ENCODE peak calls at places on chromosomes 12 and 14, in seven cellular contexts. One of them, this sample, is unnamed.

GRCh38 chr12:47717046-47717442 is 8.2 kb downstream of the ENDOU start:
- DNase-seq in iris pigment epithelial cell: no peak
- DNase-seq in activated CD4-positive, alpha-beta T cell treated with anti-CD3 and anti-CD28 coated beads for 48 hours: no peak
- DNase-seq in NCI-H1092 treated with DMSO at 0.1 percent for 48 hours: no peak
- DNase-seq in activated naive CD4-positive, alpha-beta T cell: no peak
- DNase-seq in fibroblast of gingiva: no peak
- DNase-seq in uterus: peak; percentile 27
- DNase-seq in this sample: no peak

GRCh38 chr12:22627351-22627750 is 2.4 kb downstream of the ETNK1 start:
- DNase-seq in iris pigment epithelial cell: no peak
- DNase-seq in activated CD4-positive, alpha-beta T cell treated with anti-CD3 and anti-CD28 coated beads for 48 hours: no peak
- DNase-seq in NCI-H1092 treated with DMSO at 0.1 percent for 48 hours: no peak
- DNase-seq in activated naive CD4-positive, alpha-beta T cell: no peak
- DNase-seq in fibroblast of gingiva: no peak
- DNase-seq in uterus: no peak
- DNase-seq in this sample: no peak

GRCh38 chr12:121365416-121366062 is 13.3 kb upstream of the ANAPC5 start:
- DNase-seq in iris pigment epithelial cell: peak; percentile 8
- DNase-seq in activated CD4-positive, alpha-beta T cell treated with anti-CD3 and anti-CD28 coated beads for 48 hours: no peak
- DNase-seq in NCI-H1092 treated with DMSO at 0.1 percent for 48 hours: no peak
- DNase-seq in activated naive CD4-positive, alpha-beta T cell: no peak
- DNase-seq in fibroblast of gingiva: peak; percentile 6
- DNase-seq in uterus: no peak
- DNase-seq in this sample: no peak

GRCh38 chr12:26114720-26115406 is 10.0 kb downstream of the BHLHE41 start:
- DNase-seq in iris pigment epithelial cell: no peak
- DNase-seq in activated CD4-positive, alpha-beta T cell treated with anti-CD3 and anti-CD28 coated beads for 48 hours: no peak
- DNase-seq in NCI-H1092 treated with DMSO at 0.1 percent for 48 hours: no peak
- DNase-seq in activated naive CD4-positive, alpha-beta T cell: no peak
- DNase-seq in fibroblast of gingiva: peak; percentile 13
- DNase-seq in uterus: no peak
- DNase-seq in this sample: no peak

GRCh38 chr14:76762617-76763361 is 1.5 kb downstream of the VASH1 start:
- DNase-seq in iris pigment epithelial cell: no peak
- DNase-seq in activated CD4-positive, alpha-beta T cell treated with anti-CD3 and anti-CD28 coated beads for 48 hours: no peak
- DNase-seq in NCI-H1092 treated with DMSO at 0.1 percent for 48 hours: no peak
- DNase-seq in activated naive CD4-positive, alpha-beta T cell: no peak
- DNase-seq in fibroblast of gingiva: no peak
- DNase-seq in uterus: no peak
- DNase-seq in this sample: no peak

GRCh38 chr12:25971675-25972035 is 13.2 kb downstream of the RASSF8 start:
- DNase-seq in iris pigment epithelial cell: no peak
- DNase-seq in activated CD4-positive, alpha-beta T cell treated with anti-CD3 and anti-CD28 coated beads for 48 hours: no peak
- DNase-seq in NCI-H1092 treated with DMSO at 0.1 percent for 48 hours: no peak
- DNase-seq in activated naive CD4-positive, alpha-beta T cell: no peak
- DNase-seq in fibroblast of gingiva: peak; percentile 27
- DNase-seq in uterus: no peak
- DNase-seq in this sample: no peak

GRCh38 chr14:72745991-72746980 is 147.6 kb downstream of the DPF3 start:
- DNase-seq in iris pigment epithelial cell: peak; percentile 75
- DNase-seq in activated CD4-positive, alpha-beta T cell treated with anti-CD3 and anti-CD28 coated beads for 48 hours: no peak
- DNase-seq in NCI-H1092 treated with DMSO at 0.1 percent for 48 hours: no peak
- DNase-seq in activated naive CD4-positive, alpha-beta T cell: no peak
- DNase-seq in fibroblast of gingiva: peak; percentile 89
- DNase-seq in uterus: no peak
- DNase-seq in this sample: no peak

GRCh38 chr12:131386167-131386521 is 324.7 kb upstream of the SFSWAP start:
- DNase-seq in iris pigment epithelial cell: no peak
- DNase-seq in activated CD4-positive, alpha-beta T cell treated with anti-CD3 and anti-CD28 coated beads for 48 hours: no peak
- DNase-seq in NCI-H1092 treated with DMSO at 0.1 percent for 48 hours: no peak
- DNase-seq in activated naive CD4-positive, alpha-beta T cell: no peak
- DNase-seq in fibroblast of gingiva: no peak
- DNase-seq in uterus: no peak
- DNase-seq in this sample: no peak